ENCODE peak calls at places on chromosomes 4 and X, in five cellular contexts. One of them, this sample, is unnamed. For H3K4me1, H3K9me3 and H3K27me3, the result is how much of the 10 kb centered on the place peaks cover.

GRCh38 chr4:184957451-184958115 is 60.7 kb upstream of the HELT start:
- DNase-seq in small intestine: no peak
- DNase-seq in Caco-2: no peak
- DNase-seq in transverse colon: no peak
- DNase-seq in hepatocyte: no peak
- DNase-seq in this sample: no peak

GRCh38 chr4:183821090-183821853 is 83.8 kb upstream of the STOX2 start:
- DNase-seq in small intestine: peak
- DNase-seq in Caco-2: no peak
- DNase-seq in hepatocyte: no peak
- DNase-seq in transverse colon: peak
- DNase-seq in this sample: no peak

GRCh38 chr4:164312671-164313070 is 441.3 kb upstream of the SMIM31 start:
- DNase-seq in Caco-2: no peak
- DNase-seq in small intestine: no peak
- DNase-seq in transverse colon: no peak
- DNase-seq in hepatocyte: no peak
- DNase-seq in this sample: no peak

GRCh38 chrX:118807151-118808017 is 16.2 kb upstream of the ZCCHC12 start:
- DNase-seq in small intestine: peak
- DNase-seq in Caco-2: peak
- DNase-seq in hepatocyte: peak
- DNase-seq in transverse colon: peak
- DNase-seq in this sample: peak

GRCh38 chr4:119731146-119731742 is 102.6 kb upstream of the PDE5A start:
- DNase-seq in hepatocyte: no peak
- DNase-seq in Caco-2: no peak
- DNase-seq in transverse colon: no peak
- DNase-seq in small intestine: no peak
- DNase-seq in this sample: no peak

GRCh38 chr4:100295792-100296191 is 105.5 kb upstream of the DDIT4L start:
- DNase-seq in hepatocyte: no peak
- DNase-seq in transverse colon: no peak
- DNase-seq in Caco-2: no peak
- DNase-seq in small intestine: no peak
- DNase-seq in this sample: no peak

GRCh38 chr4:175253184-175253902 is 335.2 kb downstream of the ADAM29 start:
- DNase-seq in transverse colon: no peak
- DNase-seq in hepatocyte: no peak
- DNase-seq in small intestine: no peak
- DNase-seq in Caco-2: peak
- DNase-seq in this sample: no peak

GRCh38 chr4:183438458-183439113 is 5.8 kb upstream of the CDKN2AIP start:
- DNase-seq in hepatocyte: peak
- DNase-seq in small intestine: peak
- DNase-seq in transverse colon: peak
- DNase-seq in Caco-2: peak
- DNase-seq in this sample: no peak

GRCh38 chrX:154805696-154806091 is 409 bp upstream of the MPP1 start:
- DNase-seq in hepatocyte: no peak
- DNase-seq in transverse colon: no peak
- DNase-seq in Caco-2: no peak
- DNase-seq in small intestine: peak
- DNase-seq in this sample: no peak

GRCh38 chr4:122617597-122618593 is 3.0 kb downstream of the IL21 start:
- DNase-seq in small intestine: no peak
- DNase-seq in hepatocyte: no peak
- DNase-seq in transverse colon: no peak
- DNase-seq in Caco-2: no peak
- DNase-seq in this sample: no peak

GRCh38 chrX:100647739-100648138 is 3.7 kb downstream of the SRPX2 start:
- DNase-seq in transverse colon: no peak
- DNase-seq in hepatocyte: no peak
- DNase-seq in Caco-2: no peak
- DNase-seq in small intestine: no peak
- DNase-seq in this sample: no peak

GRCh38 chrX:102934624-102935023 is 2.4 kb upstream of the RAB40AL start:
- DNase-seq in transverse colon: peak
- DNase-seq in small intestine: peak
- DNase-seq in Caco-2: peak
- DNase-seq in hepatocyte: peak
- DNase-seq in this sample: peak

GRCh38 chrX:29397506-29397905 is 810.3 kb downstream of the IL1RAPL1 start:
- DNase-seq in hepatocyte: no peak
- DNase-seq in transverse colon: no peak
- DNase-seq in small intestine: no peak
- DNase-seq in Caco-2: no peak
- DNase-seq in this sample: no peak

GRCh38 chr4:4330794-4331193 is 40.7 kb downstream of the ZBTB49 start:
- DNase-seq in small intestine: no peak
- DNase-seq in hepatocyte: no peak
- DNase-seq in Caco-2: no peak
- DNase-seq in transverse colon: no peak
- DNase-seq in this sample: no peak

GRCh38 chr4:185215261-185215660 is 5.9 kb downstream of the SNX25 start:
- DNase-seq in small intestine: no peak
- DNase-seq in Caco-2: no peak
- DNase-seq in transverse colon: no peak
- DNase-seq in hepatocyte: no peak
- DNase-seq in this sample: no peak

GRCh38 chrX:130172127-130172834 is 519 bp downstream of the RAB33A start:
- DNase-seq in small intestine: no peak
- DNase-seq in Caco-2: no peak
- DNase-seq in hepatocyte: no peak
- DNase-seq in transverse colon: no peak
- DNase-seq in this sample: no peak

GRCh38 chr4:10875144-10875799 is 190.7 kb upstream of the CLNK start:
- DNase-seq in hepatocyte: no peak
- DNase-seq in Caco-2: no peak
- DNase-seq in small intestine: no peak
- DNase-seq in transverse colon: no peak
- DNase-seq in this sample: no peak

GRCh38 chr4:177557416-177557815 is 115.2 kb upstream of the AGA start:
- DNase-seq in transverse colon: no peak
- DNase-seq in small intestine: no peak
- DNase-seq in hepatocyte: no peak
- DNase-seq in Caco-2: no peak
- DNase-seq in this sample: no peak

GRCh38 chr4:39823193-39823592 is 125.3 kb downstream of the UBE2K start:
- DNase-seq in small intestine: no peak
- DNase-seq in transverse colon: no peak
- DNase-seq in hepatocyte: no peak
- DNase-seq in Caco-2: no peak
- DNase-seq in this sample: no peak

GRCh38 chr4:54802336-54802735 is 144.6 kb downstream of the KIT start:
- DNase-seq in small intestine: no peak
- DNase-seq in hepatocyte: no peak
- DNase-seq in Caco-2: no peak
- DNase-seq in transverse colon: no peak
- DNase-seq in this sample: no peak

GRCh38 chrX:154779261-154779660 is 16.6 kb downstream of the DKC1 start:
- DNase-seq in transverse colon: no peak
- DNase-seq in Caco-2: no peak
- DNase-seq in hepatocyte: no peak
- DNase-seq in small intestine: no peak
- DNase-seq in this sample: no peak

GRCh38 chr4:109887071-109887470 is 25.6 kb upstream of the EGF start:
- DNase-seq in transverse colon: no peak
- DNase-seq in Caco-2: no peak
- DNase-seq in small intestine: no peak
- DNase-seq in hepatocyte: no peak
- DNase-seq in this sample: no peak

GRCh38 chr4:114980932-114981693 is 132.3 kb downstream of the NDST4 start:
- DNase-seq in Caco-2: no peak
- DNase-seq in transverse colon: no peak
- DNase-seq in hepatocyte: no peak
- DNase-seq in small intestine: no peak
- DNase-seq in this sample: no peak

GRCh38 chr4:55183926-55184599 is 58.7 kb upstream of the KDR start:
- DNase-seq in transverse colon: no peak
- DNase-seq in hepatocyte: peak
- DNase-seq in small intestine: no peak
- DNase-seq in Caco-2: peak
- DNase-seq in this sample: no peak

GRCh38 chrX:11949291-11949690 is 189.0 kb upstream of the FRMPD4 start:
- DNase-seq in transverse colon: no peak
- DNase-seq in Caco-2: no peak
- DNase-seq in small intestine: no peak
- DNase-seq in hepatocyte: no peak
- DNase-seq in this sample: no peak

GRCh38 chr4:64617813-64618212 is 208.6 kb upstream of the TECRL start:
- DNase-seq in transverse colon: no peak
- DNase-seq in Caco-2: no peak
- DNase-seq in small intestine: no peak
- DNase-seq in hepatocyte: no peak
- DNase-seq in this sample: no peak

GRCh38 chr4:170853422-170854021 is 763.8 kb upstream of the AADAT start:
- DNase-seq in hepatocyte: peak
- DNase-seq in transverse colon: peak
- DNase-seq in Caco-2: peak
- DNase-seq in small intestine: peak
- DNase-seq in this sample: no peak

GRCh38 chrX:69968956-69969355 is 80.8 kb downstream of the AWAT2 start:
- DNase-seq in Caco-2: no peak
- DNase-seq in small intestine: no peak
- DNase-seq in hepatocyte: no peak
- DNase-seq in transverse colon: no peak
- DNase-seq in this sample: no peak

GRCh38 chr4:48109413-48110263 is 24.4 kb downstream of the TXK start:
- DNase-seq in transverse colon: no peak
- DNase-seq in Caco-2: peak
- DNase-seq in small intestine: peak
- DNase-seq in hepatocyte: peak
- DNase-seq in this sample: peak

GRCh38 chr4:57089549-57089948 is 20.6 kb downstream of the IGFBP7 start:
- DNase-seq in hepatocyte: no peak
- DNase-seq in transverse colon: no peak
- DNase-seq in small intestine: no peak
- DNase-seq in Caco-2: no peak
- DNase-seq in this sample: no peak

GRCh38 chr4:57093816-57094481 is 16.2 kb downstream of the IGFBP7 start:
- DNase-seq in Caco-2: no peak
- DNase-seq in small intestine: no peak
- DNase-seq in hepatocyte: no peak
- DNase-seq in transverse colon: no peak
- DNase-seq in this sample: no peak

GRCh38 chr4:57090099-57090498 is 20.1 kb downstream of the IGFBP7 start:
- DNase-seq in small intestine: no peak
- DNase-seq in hepatocyte: no peak
- DNase-seq in transverse colon: no peak
- DNase-seq in Caco-2: no peak
- DNase-seq in this sample: no peak

GRCh38 chr4:57094482-57095223 is 15.5 kb downstream of the IGFBP7 start:
- DNase-seq in small intestine: no peak
- DNase-seq in hepatocyte: no peak
- DNase-seq in Caco-2: no peak
- DNase-seq in transverse colon: no peak
- DNase-seq in this sample: no peak

DNA sequence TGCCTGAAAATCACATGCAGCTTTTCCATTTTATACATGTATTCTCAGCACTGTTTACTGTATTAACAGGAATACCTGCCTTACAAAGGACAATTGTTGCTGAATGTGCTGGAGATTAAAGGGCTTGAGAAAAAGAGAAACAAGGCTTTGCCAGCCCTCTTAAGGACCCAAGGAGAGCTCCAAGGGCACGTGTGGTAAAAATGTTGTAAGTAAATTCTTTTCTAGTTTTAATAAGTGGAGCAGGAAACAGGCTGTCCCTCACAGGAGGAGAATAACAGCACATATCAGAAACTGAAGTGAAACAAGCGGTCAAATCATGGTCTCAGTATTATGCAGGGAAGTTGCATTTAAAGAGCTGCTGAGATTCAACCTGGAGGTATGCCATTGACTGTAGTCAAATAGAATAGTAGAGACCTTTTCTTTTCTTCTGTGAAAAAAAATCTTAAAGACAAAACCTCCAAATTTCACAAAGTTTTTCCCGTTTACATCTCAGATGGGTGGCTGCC is 18.5 kb downstream of the IGFBP7 start:
- DNase-seq in hepatocyte: no peak
- DNase-seq in transverse colon: no peak
- DNase-seq in Caco-2: no peak
- DNase-seq in small intestine: no peak
- DNase-seq in this sample: no peak
- H3K4me1 ChIP-seq in hepatocyte: under half
- H3K4me1 ChIP-seq in transverse colon: under half
- H3K4me1 ChIP-seq in Caco-2: under half
- H3K4me1 ChIP-seq in small intestine: under half
- H3K4me1 ChIP-seq in this sample: under half

DNA sequence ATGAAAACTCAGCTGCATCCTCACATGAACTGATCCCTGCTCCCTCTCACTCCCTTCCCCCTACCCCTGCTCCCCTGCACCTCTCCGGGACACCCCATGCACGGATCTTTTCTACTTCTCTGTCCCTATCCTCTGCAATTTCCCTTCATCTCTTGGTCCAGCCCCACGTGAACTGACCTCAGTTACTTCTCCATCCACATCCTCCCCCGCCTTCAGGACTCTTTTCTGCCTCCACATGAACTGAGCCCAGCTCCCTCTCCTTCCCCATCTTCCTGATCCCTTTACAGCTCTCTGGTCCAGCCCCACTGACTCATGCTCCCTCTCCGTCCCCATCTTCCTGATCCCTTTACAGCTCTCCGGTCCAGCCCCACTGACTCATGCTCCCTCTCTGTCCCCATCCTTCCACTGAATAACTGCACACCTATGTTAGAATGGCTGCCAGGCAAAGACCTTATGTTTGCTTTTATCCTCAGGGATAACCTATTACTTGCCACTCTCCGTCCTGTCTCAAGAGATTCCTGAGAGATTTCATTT is 5.6 kb downstream of the CETN2 start:
- DNase-seq in Caco-2: no peak
- DNase-seq in hepatocyte: peak
- DNase-seq in small intestine: no peak
- DNase-seq in transverse colon: no peak
- DNase-seq in this sample: no peak
- H3K9me3 ChIP-seq in Caco-2: under half
- H3K9me3 ChIP-seq in hepatocyte: under half
- H3K9me3 ChIP-seq in small intestine: under half
- H3K9me3 ChIP-seq in transverse colon: under half
- H3K9me3 ChIP-seq in this sample: under half

GRCh38 chrX:18537524-18537923 is 112.1 kb downstream of the CDKL5 start:
- DNase-seq in Caco-2: no peak
- DNase-seq in hepatocyte: no peak
- DNase-seq in small intestine: no peak
- DNase-seq in transverse colon: no peak
- DNase-seq in this sample: no peak
- H3K27me3 ChIP-seq in Caco-2: under half
- H3K27me3 ChIP-seq in hepatocyte: under half
- H3K27me3 ChIP-seq in small intestine: under half
- H3K27me3 ChIP-seq in transverse colon: under half
- H3K27me3 ChIP-seq in this sample: under half

DNA sequence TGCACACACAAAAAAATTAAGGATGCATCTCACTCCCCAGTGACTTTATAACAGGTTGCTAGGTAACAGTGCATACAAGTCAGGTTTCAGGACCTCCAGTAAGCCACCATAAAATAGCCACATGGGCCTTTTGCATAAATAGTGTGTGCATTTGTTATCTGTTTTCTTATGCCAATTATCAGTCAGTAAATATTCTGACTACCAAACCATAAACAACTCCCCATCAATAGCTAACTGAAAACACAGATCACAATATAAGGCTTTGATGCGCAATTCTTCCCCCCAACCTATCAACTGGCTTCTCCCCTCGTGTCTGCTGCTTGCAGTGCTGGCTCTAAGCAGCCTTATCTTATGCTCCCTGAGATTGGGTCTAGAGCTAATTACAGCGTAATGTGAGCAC is 55.5 kb downstream of the ZNF827 start:
- DNase-seq in hepatocyte: no peak
- DNase-seq in Caco-2: no peak
- DNase-seq in transverse colon: no peak
- DNase-seq in small intestine: no peak
- DNase-seq in this sample: no peak
- H3K4me1 ChIP-seq in hepatocyte: under half
- H3K4me1 ChIP-seq in Caco-2: under half
- H3K4me1 ChIP-seq in transverse colon: under half
- H3K4me1 ChIP-seq in small intestine: under half
- H3K4me1 ChIP-seq in this sample: under half

This sample was measured in CD4-positive, alpha-beta memory T cell.